ENCODE peak calls at places on chromosomes 7 and 10, in four cellular contexts. N, L, K and Z are unnamed samples.

GRCh38 chr10:34762156-34762555 is 52.9 kb downstream of the PARD3 start:
- DNase-seq in N (no peak), L (no peak), K (no peak), Z (no peak)

GRCh38 chr7:28478661-28479060 is 66.3 kb downstream of the CREB5 start:
- DNase-seq in N (no peak), L (no peak), K (no peak), Z (no peak)

GRCh38 chr7:135232720-135233119 is 918 bp upstream of the STRA8 start:
- DNase-seq in N (peak; percentile 16), L (no peak), K (peak; percentile 76), Z (no peak)

GRCh38 chr7:20299647-20300312 is 30.9 kb upstream of the ITGB8 start:
- DNase-seq in N (no peak), L (no peak), K (no peak), Z (no peak)

GRCh38 chr10:36446873-36447272 is 678.5 kb upstream of the ANKRD30A start:
- DNase-seq in N (no peak), L (no peak), K (no peak), Z (no peak)

GRCh38 chr7:80548790-80549530 is 37.1 kb upstream of the GNAT3 start:
- DNase-seq in N (no peak), L (no peak), K (no peak), Z (no peak)

GRCh38 chr7:139854803-139855497 is 25.9 kb downstream of the TBXAS1 start:
- DNase-seq in N (no peak), L (no peak), K (no peak), Z (no peak)

GRCh38 chr10:57979466-57979865 is 288.2 kb downstream of the IPMK start:
- DNase-seq in N (no peak), L (no peak), K (no peak), Z (no peak)

GRCh38 chr7:121078701-121079227 is 90.3 kb downstream of the CPED1 start:
- DNase-seq in N (no peak), L (no peak), K (no peak), Z (no peak)

GRCh38 chr10:83677795-83678194 is 461.5 kb upstream of the GHITM start:
- DNase-seq in N (no peak), L (no peak), K (no peak), Z (no peak)

GRCh38 chr7:47091141-47091540 is 490.8 kb downstream of the TNS3 start:
- DNase-seq in N (no peak), L (no peak), K (no peak), Z (no peak)

GRCh38 chr10:31929986-31930675 is 1.5 kb upstream of the ARHGAP12 start:
- DNase-seq in N (peak; percentile 31), L (no peak), K (no peak), Z (peak; percentile 24)

GRCh38 chr10:61592581-61592980 is 70.1 kb upstream of the CABCOCO1 start:
- DNase-seq in N (no peak), L (no peak), K (peak; percentile 38), Z (no peak)

GRCh38 chr7:82384779-82385178 is 58.8 kb downstream of the CACNA2D1 start:
- DNase-seq in N (no peak), L (no peak), K (no peak), Z (no peak)

GRCh38 chr10:117511601-117512390 is 30.8 kb upstream of the EMX2 start:
- DNase-seq in N (no peak), L (no peak), K (no peak), Z (no peak)

GRCh38 chr7:73647725-73648592 is 19.7 kb upstream of the VPS37D start:
- DNase-seq in N (no peak), L (no peak), K (peak; percentile 38), Z (peak; percentile 63)

GRCh38 chr10:77311186-77311585 is 326.4 kb downstream of the KCNMA1 start:
- DNase-seq in N (no peak), L (no peak), K (peak; percentile 23), Z (no peak)

GRCh38 chr10:77306666-77307065 is 330.9 kb downstream of the KCNMA1 start:
- DNase-seq in N (no peak), L (no peak), K (no peak), Z (no peak)

GRCh38 chr10:77308084-77308732 is 329.4 kb downstream of the KCNMA1 start:
- DNase-seq in N (no peak), L (no peak), K (no peak), Z (no peak)

GRCh38 chr10:77310288-77310687 is 327.3 kb downstream of the KCNMA1 start:
- DNase-seq in N (no peak), L (no peak), K (no peak), Z (no peak)

DNA sequence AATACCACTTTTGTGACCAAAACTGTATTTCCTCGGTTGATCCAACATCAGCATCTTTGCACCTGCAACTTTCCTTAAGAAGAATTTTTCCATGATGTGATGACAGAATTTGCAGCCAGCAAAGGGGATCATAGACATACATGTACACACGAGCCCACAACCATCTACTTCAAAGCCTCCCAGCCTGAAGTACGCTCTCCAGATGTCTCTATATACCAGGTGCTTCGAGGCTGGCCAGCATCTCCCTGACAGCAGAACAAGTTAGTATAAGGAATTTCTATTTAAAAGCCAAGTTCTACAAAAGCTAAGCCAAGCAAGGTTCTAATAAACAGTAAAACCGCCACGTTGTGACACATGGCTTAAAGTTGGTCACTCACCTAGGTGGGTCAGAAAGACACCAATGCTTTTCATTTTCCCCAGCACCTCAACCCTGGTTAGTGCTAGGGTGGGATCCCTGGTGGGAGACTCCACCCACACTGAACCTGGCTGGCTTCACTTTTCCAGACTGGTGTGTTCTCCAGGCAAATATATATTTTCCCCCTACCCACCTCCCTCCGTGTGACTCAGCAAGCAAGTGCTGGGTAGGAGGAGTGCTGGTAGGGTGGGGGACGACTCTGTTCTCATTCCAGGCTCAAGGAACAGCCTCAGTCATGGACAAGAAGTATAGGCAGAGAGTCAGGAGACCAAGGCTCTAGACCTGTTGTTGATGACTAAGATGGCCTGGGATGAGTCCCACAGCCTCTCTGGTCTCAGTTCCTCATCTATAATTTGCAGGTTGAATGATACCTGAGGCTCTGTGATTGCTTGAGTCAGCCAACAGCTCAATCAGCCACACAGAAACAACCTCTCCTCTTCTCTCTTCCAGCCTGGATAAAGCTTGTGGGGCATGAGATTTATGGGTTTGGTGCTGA is 328.2 kb downstream of the KCNMA1 start:
- DNase-seq in N (no peak), L (no peak), K (no peak), Z (no peak)
- TF ChIP-seq CTCF in N (no peak), L (no peak), K (no peak), Z (no peak)

GRCh38 chr7:145848691-145849090 is 267.9 kb upstream of the CNTNAP2 start:
- DNase-seq in N (no peak), L (no peak), K (peak; percentile 63), Z (no peak)
- TF ChIP-seq CTCF in N (peak; percentile 27), L (no peak), K (peak; percentile 50), Z (peak; percentile 14)

DNA sequence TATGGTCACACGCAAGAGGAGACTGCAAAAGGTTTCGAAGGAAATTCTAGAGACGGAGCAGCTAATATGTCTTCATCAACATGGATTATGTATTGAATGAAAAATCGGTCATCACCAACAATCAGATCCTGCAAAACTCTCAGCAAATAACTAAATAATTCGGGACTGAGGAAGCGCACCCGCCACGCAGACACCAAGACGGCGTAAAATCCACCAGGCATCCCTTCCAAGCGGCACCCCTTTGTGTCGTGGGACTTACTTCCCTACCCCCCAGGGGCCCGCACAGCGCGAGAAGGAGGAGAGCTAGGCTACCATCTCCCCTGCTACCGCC is 749 bp downstream of the ARL3 start:
- DNase-seq in N (no peak), L (no peak), K (no peak), Z (no peak)
- TF ChIP-seq CTCF in N (no peak), L (no peak), K (no peak), Z (no peak)

DNA sequence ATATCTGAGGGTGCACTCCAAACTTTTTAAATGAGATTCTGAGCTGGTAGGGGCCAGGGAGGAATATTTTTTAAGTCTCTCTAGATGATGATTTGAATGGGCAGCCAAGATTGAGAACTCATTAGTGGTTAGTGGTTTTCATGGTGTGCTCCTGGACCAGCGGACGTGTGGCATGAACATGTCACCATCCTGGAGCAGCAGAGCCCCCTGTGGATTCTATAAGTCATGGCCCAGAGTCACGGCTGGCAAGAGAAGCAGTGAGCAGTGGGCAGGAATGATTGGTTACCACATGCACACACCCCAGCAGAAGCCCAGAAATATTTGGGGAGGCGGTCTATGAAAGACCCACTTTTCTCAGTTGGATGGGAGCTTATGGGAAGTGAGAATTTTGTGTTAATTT is 21.2 kb upstream of the UCN3 start:
- DNase-seq in N (no peak), L (no peak), K (no peak), Z (no peak)
- TF ChIP-seq CTCF in N (no peak), L (no peak), K (no peak), Z (no peak)